ENCODE peak calls at places on chromosomes 12 and 14, in nine cellular contexts. M is frontal cortex; U is ovary; I is stimulated activated CD4-positive, alpha-beta T cell treated with anti-CD3 and anti-CD28 coated beads, Interleukin-4, amount 100 ng/mL, for 4 hours; D is NCI-H1092 treated with DMSO at 0.1 percent for 48 hours; Z is WTC11; J is HEK293T; K is smooth muscle cell of the brain vasculature; S is effector CD8-positive, alpha-beta T cell. V is an unnamed sample.

GRCh38 chr14:23930742-23931141 is 22.8 kb upstream of the DHRS4 start:
- DNase-seq in M (no peak), U (no peak), I (no peak), D (no peak), Z (no peak), J (no peak), K (no peak), S (no peak), V (no peak)

GRCh38 chr12:104458645-104459555 is 2.2 kb downstream of the CHST11 start:
- DNase-seq in M (peak), U (no peak), I (no peak), D (no peak), Z (no peak), J (peak), K (no peak), S (no peak), V (no peak)

GRCh38 chr12:106282457-106283097 is 20.0 kb upstream of the TCP11L2 start:
- DNase-seq in M (peak), U (peak), I (peak), D (peak), Z (peak), J (peak), K (no peak), S (peak), V (no peak)

GRCh38 chr12:6340745-6341438 is 984 bp downstream of the TNFRSF1A start:
- DNase-seq in M (no peak), U (no peak), I (no peak), D (no peak), Z (no peak), J (no peak), K (no peak), S (no peak), V (no peak)

GRCh38 chr14:64196668-64197411 is 97.3 kb downstream of the ESR2 start:
- DNase-seq in M (peak), U (peak), I (no peak), D (peak), Z (peak), J (peak), K (no peak), S (no peak), V (no peak)

GRCh38 chr12:102629262-102629888 is 149.0 kb upstream of the IGF1 start:
- DNase-seq in M (no peak), U (no peak), I (no peak), D (no peak), Z (no peak), J (no peak), K (no peak), S (no peak), V (no peak)

GRCh38 chr12:132600048-132601032 is 10.0 kb downstream of the LRCOL1 start:
- DNase-seq in M (peak), U (peak), I (no peak), D (peak), Z (peak), J (peak), K (no peak), S (no peak), V (no peak)

GRCh38 chr14:90970167-90970600 is 90.3 kb downstream of the RPS6KA5 start:
- DNase-seq in M (no peak), U (no peak), I (no peak), D (no peak), Z (no peak), J (no peak), K (no peak), S (no peak), V (no peak)

GRCh38 chr12:104190151-104190550 is 25.4 kb upstream of the TXNRD1 start:
- DNase-seq in M (no peak), U (no peak), I (no peak), D (no peak), Z (no peak), J (no peak), K (no peak), S (no peak), V (no peak)

GRCh38 chr14:103562135-103562384 is 397 bp downstream of the BAG5 start:
- DNase-seq in M (no peak), U (no peak), I (no peak), D (no peak), Z (no peak), J (no peak), K (no peak), S (no peak), V (no peak)

GRCh38 chr14:93017341-93017797 is 94.4 kb downstream of the CHGA start:
- DNase-seq in M (no peak), U (no peak), I (no peak), D (no peak), Z (no peak), J (no peak), K (no peak), S (no peak), V (no peak)

GRCh38 chr12:123024819-123025391 is 44.4 kb downstream of the ARL6IP4 start:
- DNase-seq in M (no peak), U (no peak), I (no peak), D (no peak), Z (no peak), J (no peak), K (no peak), S (no peak), V (no peak)

GRCh38 chr12:77835982-77836381 is 5.3 kb downstream of the NAV3 start:
- DNase-seq in M (no peak), U (no peak), I (no peak), D (no peak), Z (no peak), J (no peak), K (no peak), S (no peak), V (no peak)

V was measured in GM12878.